ENCODE peak calls at places on chromosome 9, in nine cellular contexts. P is colonic mucosa; B is CD4-positive, alpha-beta memory T cell; T is esophagus squamous epithelium; Y is psoas muscle; I is astrocyte; F is PC-9; A is cardiac muscle cell; N is kidney. L is an unnamed sample. For H3K4me1, the result is how much of the 10 kb centered on the place peaks cover.

GRCh38 chr9:87148391-87149237 is 201.3 kb upstream of the GAS1 start:
- DNase-seq in P (peak), B (no peak), T (no peak), Y (peak), I (peak), F (no peak), A (peak), N (peak), L (no peak)

GRCh38 chr9:85178486-85178885 is 509.0 kb downstream of the NTRK2 start:
- DNase-seq in P (no peak), B (no peak), T (no peak), Y (no peak), I (no peak), F (no peak), A (no peak), N (no peak), L (no peak)

GRCh38 chr9:109455861-109456260 is 42.2 kb downstream of the PTPN3 start:
- DNase-seq in P (no peak), B (no peak), T (no peak), Y (no peak), I (no peak), F (no peak), A (no peak), N (no peak), L (no peak)

GRCh38 chr9:112299514-112299913 is 33.9 kb downstream of the PTBP3 start:
- DNase-seq in P (no peak), B (no peak), T (no peak), Y (no peak), I (peak), F (no peak), A (peak), N (no peak), L (no peak)

GRCh38 chr9:98610196-98610595 is 98.5 kb downstream of the GABBR2 start:
- DNase-seq in P (no peak), B (no peak), T (no peak), Y (no peak), I (peak), F (no peak), A (peak), N (no peak), L (no peak)

GRCh38 chr9:85425153-85425611 is 316.6 kb downstream of the AGTPBP1 start:
- DNase-seq in P (peak), B (no peak), T (no peak), Y (peak), I (no peak), F (no peak), A (peak), N (peak), L (no peak)

GRCh38 chr9:83285836-83286235 is 222.9 kb upstream of the RASEF start:
- DNase-seq in P (no peak), B (no peak), T (no peak), Y (no peak), I (no peak), F (no peak), A (no peak), N (no peak), L (no peak)

GRCh38 chr9:93081931-93082330 is 14.1 kb upstream of the CARD19 start:
- DNase-seq in P (peak), B (no peak), T (no peak), Y (no peak), I (peak), F (no peak), A (peak), N (peak), L (no peak)

GRCh38 chr9:76738402-76738801 is 25.8 kb upstream of the PCA3 start:
- DNase-seq in P (no peak), B (no peak), T (no peak), Y (no peak), I (no peak), F (no peak), A (no peak), N (no peak), L (no peak)

GRCh38 chr9:116646661-116647514 is 40.2 kb upstream of the TRIM32 start:
- DNase-seq in P (no peak), B (no peak), T (no peak), Y (no peak), I (peak), F (no peak), A (peak), N (no peak), L (no peak)

GRCh38 chr9:132537352-132537751 is 45.1 kb upstream of the BARHL1 start:
- DNase-seq in P (no peak), B (no peak), T (no peak), Y (no peak), I (no peak), F (no peak), A (no peak), N (no peak), L (no peak)

GRCh38 chr9:75912951-75913350 is 22.5 kb downstream of the PCSK5 start:
- DNase-seq in P (no peak), B (no peak), T (no peak), Y (no peak), I (no peak), F (no peak), A (no peak), N (no peak), L (no peak)

GRCh38 chr9:77679696-77680359 is 31.7 kb upstream of the GNA14 start:
- DNase-seq in P (no peak), B (no peak), T (no peak), Y (no peak), I (no peak), F (no peak), A (peak), N (no peak), L (no peak)

GRCh38 chr9:103999375-104000062 is 94.6 kb upstream of the SMC2 start:
- DNase-seq in P (no peak), B (no peak), T (no peak), Y (peak), I (no peak), F (no peak), A (no peak), N (peak), L (no peak)

GRCh38 chr9:83707518-83707767 is 315 bp downstream of the UBQLN1 start:
- DNase-seq in P (no peak), B (no peak), T (peak), Y (peak), I (peak), F (peak), A (no peak), N (no peak), L (no peak)

GRCh38 chr9:95874989-95875304 is 544 bp upstream of the ERCC6L2 start:
- DNase-seq in P (peak), B (no peak), T (no peak), Y (peak), I (no peak), F (peak), A (peak), N (peak), L (peak)

GRCh38 chr9:69931340-69931739 is 110.7 kb downstream of the CFAP95 start:
- DNase-seq in P (no peak), B (no peak), T (no peak), Y (no peak), I (no peak), F (no peak), A (peak), N (no peak), L (no peak)

GRCh38 chr9:112050544-112051475 is 124.3 kb downstream of the SUSD1 start:
- DNase-seq in P (peak), B (no peak), T (no peak), Y (peak), I (peak), F (no peak), A (peak), N (no peak), L (no peak)

GRCh38 chr9:99868845-99869244 is 37.6 kb upstream of the STX17 start:
- DNase-seq in P (no peak), B (no peak), T (no peak), Y (no peak), I (no peak), F (no peak), A (no peak), N (no peak), L (no peak)

GRCh38 chr9:93589688-93590087 is 13.3 kb downstream of the PHF2 start:
- DNase-seq in P (no peak), B (no peak), T (no peak), Y (no peak), I (peak), F (no peak), A (peak), N (no peak), L (no peak)

GRCh38 chr9:105901514-105902109 is 207.3 kb downstream of the TMEM38B start:
- DNase-seq in P (no peak), B (no peak), T (no peak), Y (peak), I (peak), F (peak), A (peak), N (no peak), L (no peak)

GRCh38 chr9:92952861-92953620 is 5.7 kb downstream of the FGD3 start:
- DNase-seq in P (no peak), B (no peak), T (no peak), Y (no peak), I (peak), F (peak), A (peak), N (no peak), L (no peak)

GRCh38 chr9:120926397-120926928 is at the start of gene TRAF1:
- DNase-seq in P (no peak), B (no peak), T (no peak), Y (no peak), I (no peak), F (no peak), A (no peak), N (no peak), L (peak)
- H3K4me3 ChIP-seq in P (peak), B (peak), T (peak), Y (peak), I (no peak), F (no peak), A (no peak), N (no peak), L (peak)

GRCh38 chr9:6785682-6786081 is 27.9 kb downstream of the KDM4C start:
- DNase-seq in P (peak), B (no peak), T (no peak), Y (no peak), I (no peak), F (no peak), A (no peak), N (no peak), L (no peak)
- H3K4me1 ChIP-seq in P (under half), B (half or more), T (half or more), Y (half or more), I (under half), F (under half), A (under half), N (under half), L (half or more)

GRCh38 chr9:131237931-131238401 is 38.3 kb downstream of the FAM78A start:
- DNase-seq in P (peak), B (peak), T (no peak), Y (peak), I (peak), F (peak), A (peak), N (peak), L (peak)
- H3K27ac ChIP-seq in P (no peak), B (peak), T (peak), Y (peak), I (peak), F (no peak), A (peak), N (no peak), L (peak)

DNA sequence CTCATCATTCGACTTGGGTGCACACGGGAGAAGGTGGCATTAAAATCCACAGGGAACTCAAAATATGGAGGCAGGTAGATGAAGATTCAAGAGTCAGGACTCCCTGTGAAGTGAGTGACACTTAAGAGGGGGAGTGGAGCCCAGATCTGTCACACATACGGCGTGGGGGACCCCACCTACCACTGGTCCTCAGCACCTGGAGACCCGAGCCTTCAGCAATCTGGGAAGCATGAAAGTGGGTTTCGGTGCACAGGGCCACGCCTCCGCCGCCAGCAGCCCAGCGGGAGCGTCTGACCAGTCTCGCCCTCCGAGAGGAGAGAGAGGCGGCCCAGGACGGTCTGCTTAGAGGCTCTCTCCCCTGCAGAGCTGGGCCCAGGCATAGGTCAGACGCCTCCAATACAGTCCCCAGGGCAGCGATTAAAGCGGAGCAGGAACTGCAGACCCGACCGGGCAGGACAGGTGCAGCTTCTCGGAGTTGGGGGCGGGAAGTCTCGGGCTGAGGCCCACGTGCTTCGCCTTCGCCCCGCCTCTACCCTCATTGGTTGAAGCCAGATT is 639 bp upstream of the SLC2A8 start:
- DNase-seq in P (no peak), B (no peak), T (no peak), Y (no peak), I (no peak), F (no peak), A (no peak), N (no peak), L (no peak)
- H3K4me3 ChIP-seq in P (peak), B (peak), T (peak), Y (peak), I (peak), F (peak), A (peak), N (peak), L (peak)

DNA sequence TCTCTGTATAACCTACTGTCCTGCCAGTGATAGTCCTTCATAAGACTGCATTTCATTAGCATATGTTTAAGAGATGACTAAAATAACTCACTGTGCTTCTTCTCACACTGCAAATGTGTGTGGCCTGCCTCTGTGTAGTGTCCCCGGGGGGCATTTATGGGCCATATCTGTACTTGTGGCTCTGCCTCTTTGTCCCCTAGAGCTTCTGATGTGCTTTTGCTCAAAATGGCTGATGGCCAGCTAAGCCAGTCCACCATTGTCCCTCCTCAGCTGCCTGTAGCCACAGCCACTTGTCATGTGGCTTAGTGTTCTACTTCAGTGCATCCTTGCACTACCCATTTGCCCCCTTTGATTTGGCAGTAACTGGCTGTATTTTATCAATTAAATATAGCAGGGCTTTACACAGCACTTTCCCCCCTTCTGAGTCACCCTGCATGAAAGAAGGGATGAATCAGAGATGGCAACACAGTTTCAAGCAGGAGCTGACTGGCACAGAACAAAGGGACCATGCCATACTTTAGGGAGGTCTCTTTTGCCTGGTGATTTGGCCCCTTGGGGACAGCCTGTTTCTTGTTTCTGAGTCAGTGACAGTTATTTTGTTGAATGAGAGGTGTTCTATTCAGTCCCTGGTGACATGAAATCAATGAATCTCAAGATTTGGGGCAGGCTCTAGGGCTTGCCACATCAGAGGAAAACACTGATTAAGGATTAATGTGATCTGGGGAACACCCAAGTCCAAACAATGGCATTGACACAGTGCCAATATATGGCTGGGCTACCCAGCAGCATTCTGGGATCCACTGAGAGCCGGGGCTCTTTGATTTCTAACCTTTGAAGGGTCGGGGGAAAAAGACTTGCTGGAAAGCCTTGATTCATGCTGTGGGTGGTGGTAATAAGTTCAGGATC is 245.5 kb downstream of the SMARCA2 start:
- DNase-seq in P (no peak), B (no peak), T (no peak), Y (no peak), I (peak), F (peak), A (peak), N (no peak), L (no peak)
- H3K4me1 ChIP-seq in P (under half), B (under half), T (under half), Y (under half), I (under half), F (under half), A (under half), N (under half), L (under half)

GRCh38 chr9:130039504-130040147 is 3.4 kb downstream of the FNBP1 start:
- DNase-seq in P (no peak), B (no peak), T (no peak), Y (no peak), I (no peak), F (no peak), A (peak), N (no peak), L (no peak)
- H3K27ac ChIP-seq in P (peak), B (peak), T (peak), Y (no peak), I (no peak), F (no peak), A (no peak), N (no peak), L (peak)

GRCh38 chr9:72362680-72363139 is 2.3 kb downstream of the ZFAND5 start:
- DNase-seq in P (peak), B (peak), T (no peak), Y (peak), I (peak), F (peak), A (peak), N (peak), L (peak)

GRCh38 chr9:72363226-72363625 is 1.8 kb downstream of the ZFAND5 start:
- DNase-seq in P (no peak), B (no peak), T (no peak), Y (no peak), I (no peak), F (no peak), A (no peak), N (no peak), L (no peak)

GRCh38 chr9:72363908-72364678 is 915 bp downstream of the ZFAND5 start:
- DNase-seq in P (peak), B (peak), T (peak), Y (peak), I (peak), F (no peak), A (peak), N (peak), L (peak)

GRCh38 chr9:72361227-72361626 is 3.8 kb downstream of the ZFAND5 start:
- DNase-seq in P (no peak), B (no peak), T (no peak), Y (no peak), I (no peak), F (no peak), A (no peak), N (no peak), L (no peak)

DNA sequence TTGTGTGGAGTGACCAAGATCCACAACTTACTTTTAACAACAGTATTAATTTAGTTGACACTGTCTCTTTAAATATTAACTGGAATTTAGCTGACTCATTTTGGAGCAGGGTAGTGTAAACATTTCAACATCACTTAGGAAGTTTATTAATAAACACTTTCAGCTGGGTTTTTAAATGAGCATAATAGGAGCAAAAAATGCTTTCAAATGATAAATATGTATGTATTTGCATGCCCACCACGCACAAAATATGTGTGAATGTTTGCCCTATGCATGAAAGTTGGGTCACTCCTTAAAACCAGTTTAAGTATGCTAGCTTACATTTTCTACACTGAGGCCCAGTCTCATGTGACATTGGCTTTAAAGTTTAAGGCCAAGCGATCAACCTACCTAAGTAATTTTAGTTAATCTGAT is 2.9 kb downstream of the ZFAND5 start:
- DNase-seq in P (no peak), B (no peak), T (no peak), Y (no peak), I (no peak), F (no peak), A (peak), N (no peak), L (no peak)
- H3K4me3 ChIP-seq in P (peak), B (no peak), T (peak), Y (peak), I (peak), F (peak), A (peak), N (peak), L (peak)

GRCh38 chr9:136085815-136086212 is 9.3 kb downstream of the NACC2 start:
- DNase-seq in P (peak), B (no peak), T (no peak), Y (peak), I (no peak), F (no peak), A (no peak), N (peak), L (no peak)

GRCh38 chr9:136082496-136083361 is 12.4 kb downstream of the NACC2 start:
- DNase-seq in P (no peak), B (no peak), T (no peak), Y (no peak), I (no peak), F (no peak), A (no peak), N (peak), L (no peak)

GRCh38 chr9:136084191-136084944 is 10.7 kb downstream of the NACC2 start:
- DNase-seq in P (no peak), B (no peak), T (no peak), Y (no peak), I (no peak), F (no peak), A (no peak), N (peak), L (peak)

GRCh38 chr9:136081826-136082495 is 13.1 kb downstream of the NACC2 start:
- DNase-seq in P (no peak), B (no peak), T (no peak), Y (no peak), I (no peak), F (no peak), A (no peak), N (peak), L (no peak)

GRCh38 chr9:136083558-136084190 is 11.4 kb downstream of the NACC2 start:
- DNase-seq in P (no peak), B (no peak), T (no peak), Y (peak), I (no peak), F (no peak), A (no peak), N (peak), L (peak)
- H3K4me1 ChIP-seq in P (under half), B (under half), T (half or more), Y (half or more), I (under half), F (under half), A (under half), N (under half), L (under half)

GRCh38 chr9:27356446-27356845 is 59.5 kb upstream of the EQTN start:
- DNase-seq in P (no peak), B (no peak), T (no peak), Y (no peak), I (no peak), F (no peak), A (no peak), N (no peak), L (no peak)
- H3K27ac ChIP-seq in P (no peak), B (no peak), T (no peak), Y (no peak), I (no peak), F (no peak), A (no peak), N (no peak), L (no peak)